ENCODE peak calls at places on chromosome 20, in ten cellular contexts. L, D, U, N, P, Z, H, A, Q and R are unnamed samples.

GRCh38 chr20:10504893-10505292 is 69.8 kb downstream of the SLX4IP start:
- DNase-seq in L (peak), D (no peak), U (no peak), N (no peak), P (no peak), Z (peak), H (peak), A (no peak), Q (no peak), R (no peak)

GRCh38 chr20:53579266-53579580 is 14.4 kb downstream of the ZNF217 start:
- DNase-seq in L (no peak), D (peak), U (no peak), N (no peak), P (no peak), Z (no peak), H (no peak), A (no peak), Q (no peak), R (no peak)

GRCh38 chr20:19460386-19460785 is 247.9 kb downstream of the SLC24A3 start:
- DNase-seq in L (no peak), D (no peak), U (no peak), N (no peak), P (no peak), Z (no peak), H (no peak), A (no peak), Q (no peak), R (no peak)

GRCh38 chr20:10832146-10832545 is 158.3 kb upstream of the JAG1 start:
- DNase-seq in L (no peak), D (no peak), U (no peak), N (no peak), P (no peak), Z (no peak), H (no peak), A (no peak), Q (no peak), R (no peak)

GRCh38 chr20:37764333-37764935 is 70.6 kb downstream of the CTNNBL1 start:
- DNase-seq in L (no peak), D (no peak), U (no peak), N (no peak), P (no peak), Z (no peak), H (no peak), A (no peak), Q (no peak), R (no peak)

GRCh38 chr20:6245436-6245835 is 122.6 kb upstream of the FERMT1 start:
- DNase-seq in L (no peak), D (no peak), U (no peak), N (no peak), P (no peak), Z (no peak), H (no peak), A (no peak), Q (no peak), R (no peak)

GRCh38 chr20:57922701-57923100 is 212.9 kb upstream of the PMEPA1 start:
- DNase-seq in L (no peak), D (no peak), U (no peak), N (no peak), P (no peak), Z (no peak), H (no peak), A (no peak), Q (no peak), R (no peak)

GRCh38 chr20:33081411-33082154 is 2.1 kb downstream of the BPIFB4 start:
- DNase-seq in L (no peak), D (no peak), U (no peak), N (no peak), P (no peak), Z (no peak), H (no peak), A (no peak), Q (no peak), R (no peak)

GRCh38 chr20:4896971-4897497 is 104.3 kb downstream of the SLC23A2 start:
- DNase-seq in L (no peak), D (no peak), U (no peak), N (peak), P (no peak), Z (no peak), H (no peak), A (no peak), Q (peak), R (no peak)

GRCh38 chr20:5844063-5844681 is 94.0 kb downstream of the SHLD1 start:
- DNase-seq in L (no peak), D (no peak), U (no peak), N (no peak), P (no peak), Z (no peak), H (no peak), A (peak), Q (no peak), R (no peak)

GRCh38 chr20:41786158-41786557 is 168.0 kb upstream of the CHD6 start:
- DNase-seq in L (no peak), D (no peak), U (no peak), N (no peak), P (no peak), Z (no peak), H (no peak), A (no peak), Q (no peak), R (no peak)

GRCh38 chr20:29443819-29444218 is 1813.6 kb upstream of the DEFB115 start:
- DNase-seq in L (no peak), D (no peak), U (no peak), N (no peak), P (no peak), Z (no peak), H (no peak), A (no peak), Q (no peak), R (no peak)

GRCh38 chr20:32062776-32063170 is 10.7 kb downstream of the HCK start:
- DNase-seq in L (no peak), D (peak), U (peak), N (no peak), P (no peak), Z (peak), H (peak), A (no peak), Q (peak), R (peak)

DNA sequence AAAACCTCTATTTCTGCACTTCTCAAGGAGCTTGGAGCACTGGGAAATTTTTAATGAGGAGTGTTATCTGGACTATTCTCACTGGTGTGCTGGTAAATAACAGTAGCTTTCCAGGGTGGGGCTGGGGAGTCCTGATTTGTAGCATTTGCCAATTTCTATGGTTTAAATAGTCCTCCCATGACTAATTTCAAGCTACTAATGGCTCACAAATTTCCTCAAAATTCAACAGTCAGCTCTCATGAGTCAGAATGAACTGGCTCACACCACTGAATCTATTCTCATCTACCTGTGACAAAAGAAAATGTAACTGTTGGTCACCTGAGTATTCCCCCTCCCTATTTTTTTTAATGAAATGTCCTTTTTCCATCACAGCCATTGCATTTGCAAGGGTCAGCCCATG is 449.6 kb downstream of the KIF16B start:
- DNase-seq in L (no peak), D (no peak), U (no peak), N (no peak), P (no peak), Z (no peak), H (no peak), A (no peak), Q (no peak), R (no peak)
- H3K4me3 ChIP-seq in L (no peak), D (no peak), U (no peak), N (no peak), P (no peak), Z (no peak), H (no peak), A (no peak), Q (no peak), R (no peak)

GRCh38 chr20:51797357-51798025 is 4.8 kb downstream of the SALL4 start:
- DNase-seq in L (no peak), D (no peak), U (no peak), N (no peak), P (no peak), Z (no peak), H (no peak), A (no peak), Q (no peak), R (no peak)
- H3K27ac ChIP-seq in L (no peak), D (no peak), U (no peak), N (no peak), P (no peak), Z (no peak), H (no peak), A (no peak), Q (no peak), R (no peak)

GRCh38 chr20:46126440-46127056 is 8.4 kb downstream of the CD40 start:
- DNase-seq in L (no peak), D (no peak), U (no peak), N (no peak), P (no peak), Z (no peak), H (no peak), A (no peak), Q (no peak), R (no peak)
- TF ChIP-seq POLR2A in L (no peak), D (no peak), U (no peak), N (no peak), P (no peak), Z (no peak), H (no peak), A (no peak), Q (no peak), R (no peak)

DNA sequence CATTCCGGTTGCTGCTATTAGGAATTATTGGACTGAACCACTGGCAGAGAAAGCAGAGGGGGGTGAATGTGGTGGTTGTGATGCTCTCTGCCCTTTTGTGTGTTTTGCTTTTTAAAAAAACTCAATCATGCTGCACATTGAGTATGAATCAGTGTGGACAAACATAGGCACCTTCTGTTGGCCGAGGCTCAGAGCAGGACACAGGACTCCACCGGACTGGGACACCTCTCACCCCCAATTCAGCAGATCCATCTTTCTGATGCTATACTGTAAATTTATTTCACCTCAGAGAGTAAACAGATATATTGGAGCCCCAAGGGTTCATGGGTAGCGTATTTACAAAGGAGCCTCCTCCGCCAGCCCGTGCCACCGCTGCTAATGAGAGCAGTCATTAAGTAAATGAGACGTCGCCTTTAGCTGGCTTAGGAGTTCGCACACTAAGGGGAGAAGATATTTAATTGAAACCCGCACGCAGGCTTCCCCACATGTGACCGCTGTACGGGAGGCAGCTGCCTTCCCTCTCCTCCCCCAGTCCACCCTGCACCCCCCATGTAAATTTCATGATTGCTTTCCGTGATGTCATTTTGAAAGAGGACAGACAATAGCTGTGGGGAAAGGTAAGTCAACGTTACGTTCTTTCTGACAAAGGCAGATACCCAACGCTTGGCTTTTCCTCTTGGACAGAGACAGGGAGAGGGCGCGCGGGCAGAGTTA is at the start of gene MYT1:
- DNase-seq in L (no peak), D (no peak), U (no peak), N (no peak), P (no peak), Z (no peak), H (no peak), A (no peak), Q (peak), R (no peak)
- H3K4me3 ChIP-seq in L (no peak), D (no peak), U (no peak), N (no peak), P (no peak), Z (no peak), H (no peak), A (no peak), Q (no peak), R (no peak)

GRCh38 chr20:47274449-47275108 is 81.9 kb downstream of the ZMYND8 start:
- DNase-seq in L (no peak), D (peak), U (no peak), N (no peak), P (no peak), Z (no peak), H (peak), A (peak), Q (peak), R (no peak)

GRCh38 chr20:47278907-47279348 is 77.6 kb downstream of the ZMYND8 start:
- DNase-seq in L (no peak), D (no peak), U (no peak), N (no peak), P (no peak), Z (no peak), H (no peak), A (no peak), Q (peak), R (no peak)

GRCh38 chr20:47275548-47275947 is 81.0 kb downstream of the ZMYND8 start:
- DNase-seq in L (no peak), D (no peak), U (no peak), N (no peak), P (no peak), Z (no peak), H (no peak), A (no peak), Q (peak), R (no peak)

GRCh38 chr20:47276251-47276650 is 80.2 kb downstream of the ZMYND8 start:
- DNase-seq in L (no peak), D (no peak), U (no peak), N (peak), P (no peak), Z (no peak), H (no peak), A (no peak), Q (peak), R (no peak)

GRCh38 chr20:47276856-47277541 is 79.5 kb downstream of the ZMYND8 start:
- DNase-seq in L (no peak), D (no peak), U (no peak), N (peak), P (peak), Z (no peak), H (peak), A (no peak), Q (peak), R (peak)
- H3K27ac ChIP-seq in L (peak), D (peak), U (peak), N (peak), P (no peak), Z (peak), H (peak), A (peak), Q (peak), R (peak)

DNA sequence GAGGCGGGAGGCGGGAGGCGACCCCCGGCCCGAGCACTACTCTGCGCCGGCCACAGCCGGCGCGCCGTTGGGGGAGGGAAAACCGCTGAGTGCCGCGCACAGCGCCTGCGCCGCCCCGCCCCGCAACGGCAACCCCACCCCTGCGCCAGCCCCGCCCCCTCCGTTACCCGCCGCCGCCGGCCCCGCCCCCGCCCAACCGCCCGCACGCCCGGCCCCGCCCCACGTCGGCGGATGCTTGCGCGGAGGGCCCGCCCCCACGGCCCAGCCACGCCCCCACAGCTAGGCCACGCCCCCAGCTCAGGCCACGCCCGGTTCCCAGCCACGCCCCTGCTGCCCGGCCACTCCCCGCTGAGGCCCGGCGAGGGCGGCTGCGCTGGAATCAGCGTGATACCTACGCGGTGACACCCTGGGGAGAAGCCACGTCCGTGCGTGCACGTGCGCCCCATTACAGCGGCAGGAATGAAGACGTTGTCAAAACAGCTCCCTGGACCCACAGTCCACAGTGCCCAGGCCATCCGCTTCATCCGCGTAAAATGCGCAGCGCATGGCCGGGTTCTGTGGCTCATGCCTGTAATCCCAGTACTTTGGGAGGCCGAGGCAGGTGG is at the start of gene TCFL5:
- DNase-seq in L (peak), D (peak), U (peak), N (peak), P (peak), Z (peak), H (peak), A (peak), Q (peak), R (peak)
- TF ChIP-seq POLR2A in L (no peak), D (no peak), U (no peak), N (no peak), P (no peak), Z (no peak), H (peak), A (no peak), Q (no peak), R (peak)